ENCODE peak calls at places on chromosome 20, in nine cellular contexts. M is breast epithelium, N is upper lobe of left lung, E is transverse colon, X is HepG2, Z is H1, G is prostate gland, U is suprapubic skin, R is stomach. V is an unnamed sample.

GRCh38 chr20:20084296-20084752 is 32.0 kb downstream of the CFAP61 start:
- DNase-seq in M (no peak), N (no peak), E (no peak), X (no peak), Z (no peak), G (no peak), U (no peak), R (no peak), V (no peak)

GRCh38 chr20:4814696-4815252 is 93.1 kb downstream of the PRND start:
- DNase-seq in M (no peak), N (no peak), E (peak; percentile 64), X (no peak), Z (no peak), G (no peak), U (peak; percentile 79), R (peak; percentile 44), V (peak; percentile 47)

GRCh38 chr20:64090165-64090564 is 6.0 kb upstream of the LKAAEAR1 start:
- DNase-seq in M (no peak), N (no peak), E (no peak), X (no peak), Z (no peak), G (no peak), U (no peak), R (no peak), V (no peak)

GRCh38 chr20:1807394-1807793 is 87.8 kb upstream of the SIRPA start:
- DNase-seq in M (no peak), N (no peak), E (no peak), X (no peak), Z (no peak), G (no peak), U (no peak), R (no peak), V (no peak)

GRCh38 chr20:53557157-53557556 is 36.5 kb downstream of the ZNF217 start:
- DNase-seq in M (no peak), N (no peak), E (no peak), X (no peak), Z (no peak), G (no peak), U (no peak), R (no peak), V (no peak)

GRCh38 chr20:38076548-38076947 is 43.0 kb downstream of the RPRD1B start:
- DNase-seq in M (no peak), N (no peak), E (no peak), X (no peak), Z (no peak), G (no peak), U (no peak), R (no peak), V (no peak)

GRCh38 chr20:61253264-61253639 is 1.2 kb downstream of the CDH4 start:
- DNase-seq in M (no peak), N (peak; percentile 78), E (no peak), X (no peak), Z (no peak), G (no peak), U (no peak), R (no peak), V (no peak)

GRCh38 chr20:11274137-11274536 is 600.3 kb upstream of the JAG1 start:
- DNase-seq in M (no peak), N (no peak), E (no peak), X (peak; percentile 75), Z (no peak), G (peak; percentile 54), U (no peak), R (no peak), V (peak; percentile 36)

GRCh38 chr20:38324159-38324558 is 20.2 kb downstream of the BPI start:
- DNase-seq in M (no peak), N (no peak), E (no peak), X (no peak), Z (no peak), G (no peak), U (no peak), R (no peak), V (no peak)

GRCh38 chr20:39993737-39994136 is 695.3 kb downstream of the MAFB start:
- DNase-seq in M (no peak), N (no peak), E (no peak), X (no peak), Z (no peak), G (no peak), U (no peak), R (no peak), V (no peak)

GRCh38 chr20:2301164-2301622 is 5.4 kb downstream of the TGM3 start:
- DNase-seq in M (peak; percentile 23), N (no peak), E (peak; percentile 35), X (peak; percentile 52), Z (no peak), G (no peak), U (peak; percentile 80), R (no peak), V (peak; percentile 52)

GRCh38 chr20:61442718-61443117 is 190.7 kb downstream of the CDH4 start:
- DNase-seq in M (no peak), N (no peak), E (no peak), X (no peak), Z (no peak), G (no peak), U (no peak), R (no peak), V (no peak)

GRCh38 chr20:63224272-63225081 is 8.5 kb upstream of the YTHDF1 start:
- DNase-seq in M (no peak), N (peak; percentile 85), E (peak; percentile 22), X (peak; percentile 56), Z (no peak), G (peak; percentile 32), U (no peak), R (peak; percentile 74), V (no peak)

GRCh38 chr20:58716476-58717277 is 24.1 kb downstream of the NPEPL1 start:
- DNase-seq in M (no peak), N (no peak), E (peak; percentile 6), X (peak; percentile 53), Z (no peak), G (peak; percentile 3), U (no peak), R (peak; percentile 24), V (peak; percentile 11)
- TF ChIP-seq POLR2A in M (no peak), N (no peak), E (no peak), X (no peak), Z (no peak), G (no peak), U (no peak), R (no peak), V (no peak)

GRCh38 chr20:42112161-42112560 is 494.0 kb upstream of the CHD6 start:
- DNase-seq in M (no peak), N (no peak), E (no peak), X (no peak), Z (no peak), G (no peak), U (no peak), R (no peak), V (no peak)
- TF ChIP-seq POLR2AphosphoS5 in M (no peak), N (no peak), E (no peak), X (no peak), Z (no peak), G (no peak), U (no peak), R (no peak), V (no peak)

DNA sequence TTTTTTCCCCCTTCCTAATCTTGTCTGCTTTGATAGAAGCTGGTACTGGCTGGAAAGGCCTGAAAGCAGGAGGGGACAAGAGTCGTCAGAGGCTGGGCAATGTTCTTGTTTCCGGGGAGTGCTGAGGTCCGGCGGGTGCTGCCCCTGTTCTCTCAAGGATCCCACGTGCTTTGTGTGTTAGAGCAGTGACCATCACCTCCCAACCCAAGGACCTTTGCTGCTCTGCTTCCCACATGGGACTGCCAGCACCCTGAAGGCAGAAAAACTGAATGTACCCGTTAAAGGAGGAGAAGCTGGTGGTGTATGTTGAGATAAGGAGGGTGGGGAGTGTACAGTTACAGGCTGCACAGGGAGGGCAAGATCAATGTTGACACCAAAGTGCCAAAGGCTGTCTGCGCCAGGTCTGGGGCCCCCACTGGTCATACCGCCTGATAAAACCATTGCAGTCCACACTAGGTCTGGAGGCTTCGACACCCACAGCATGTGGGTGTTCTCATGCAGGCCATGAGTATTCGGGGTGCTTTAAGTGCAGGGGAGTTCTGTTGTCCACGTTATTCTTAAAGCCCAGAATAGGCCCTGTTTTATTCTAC is 15.0 kb downstream of the C20orf173 start:
- DNase-seq in M (no peak), N (no peak), E (no peak), X (no peak), Z (no peak), G (no peak), U (no peak), R (no peak), V (no peak)
- TF ChIP-seq POLR2A in M (no peak), N (no peak), E (no peak), X (no peak), Z (no peak), G (no peak), U (no peak), R (no peak), V (no peak)

GRCh38 chr20:13875265-13875811 is 90.5 kb downstream of the NDUFAF5 start:
- DNase-seq in M (no peak), N (no peak), E (no peak), X (no peak), Z (no peak), G (no peak), U (no peak), R (no peak), V (no peak)

GRCh38 chr20:13878600-13878999 is 93.8 kb downstream of the NDUFAF5 start:
- DNase-seq in M (no peak), N (no peak), E (no peak), X (no peak), Z (no peak), G (no peak), U (no peak), R (no peak), V (no peak)

GRCh38 chr20:13873814-13874213 is 89.0 kb downstream of the NDUFAF5 start:
- DNase-seq in M (no peak), N (no peak), E (no peak), X (no peak), Z (no peak), G (no peak), U (no peak), R (no peak), V (no peak)

GRCh38 chr20:13877789-13878188 is 93.0 kb downstream of the NDUFAF5 start:
- DNase-seq in M (no peak), N (no peak), E (no peak), X (no peak), Z (no peak), G (peak; percentile 13), U (no peak), R (no peak), V (no peak)

DNA sequence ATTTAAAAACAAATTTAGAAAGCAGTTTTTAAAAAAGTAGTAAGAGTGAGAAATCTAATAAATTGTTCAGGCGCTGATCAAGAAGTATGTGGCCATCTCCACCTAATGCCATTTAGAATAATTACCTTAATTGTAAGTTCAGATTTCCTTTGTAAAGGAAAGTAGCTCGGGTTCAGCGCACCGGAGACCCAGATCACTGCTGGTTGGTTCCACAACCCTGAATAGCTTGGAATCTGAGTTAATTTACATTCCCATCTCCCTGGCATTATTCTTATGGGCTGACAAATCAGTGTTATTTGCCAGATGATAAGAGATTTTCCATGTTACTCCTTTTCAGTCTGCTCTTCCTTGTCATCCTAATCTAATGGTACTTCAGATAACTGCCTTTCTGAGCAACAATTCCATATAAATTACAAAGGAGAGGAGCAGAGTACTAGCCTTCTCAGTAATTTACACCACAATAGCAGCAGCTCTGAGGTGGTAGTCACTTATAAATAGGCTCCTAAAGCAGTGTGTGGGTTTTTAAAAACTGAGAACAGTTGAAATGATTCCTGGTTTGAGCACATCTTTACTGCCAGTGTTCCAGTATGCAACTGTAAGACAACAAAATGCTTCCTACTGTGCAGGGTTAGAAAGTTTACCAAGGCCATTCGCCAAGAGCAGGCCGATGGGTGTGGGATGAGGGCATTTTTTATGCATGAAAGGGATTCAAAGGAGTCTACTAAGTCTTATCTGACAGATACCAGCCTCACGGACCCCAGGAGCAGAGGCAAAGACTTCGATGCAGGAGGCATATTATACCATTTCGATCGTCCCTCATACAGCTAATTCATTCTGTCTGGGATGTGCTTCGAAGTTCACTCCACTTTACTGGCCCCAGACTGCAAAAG is 89.7 kb downstream of the NDUFAF5 start:
- DNase-seq in M (no peak), N (no peak), E (no peak), X (no peak), Z (peak; percentile 25), G (no peak), U (no peak), R (no peak), V (no peak)
- TF ChIP-seq POLR2AphosphoS5 in M (no peak), N (no peak), E (no peak), X (no peak), Z (no peak), G (no peak), U (no peak), R (no peak), V (no peak)